ENCODE peak calls at places on chromosomes 3 and 15, in eight cellular contexts. One of them, this sample, is unnamed.

GRCh38 chr15:73367624-73368300 is 996 bp downstream of the HCN4 start:
- DNase-seq in endothelial cell: peak; percentile 29
- DNase-seq in coronary artery: no peak
- DNase-seq in Panc1: no peak
- DNase-seq in tibial nerve: no peak
- DNase-seq in neural crest cell: peak; percentile 5
- DNase-seq in cardiac fibroblast: no peak
- DNase-seq in GM12864: no peak
- DNase-seq in this sample: peak; percentile 41

GRCh38 chr15:35936284-35936683 is 390.3 kb upstream of the DPH6 start:
- DNase-seq in endothelial cell: no peak
- DNase-seq in coronary artery: no peak
- DNase-seq in Panc1: no peak
- DNase-seq in tibial nerve: no peak
- DNase-seq in neural crest cell: no peak
- DNase-seq in cardiac fibroblast: no peak
- DNase-seq in GM12864: no peak
- DNase-seq in this sample: no peak

GRCh38 chr3:26622634-26623408 is at the start of gene LRRC3B:
- DNase-seq in endothelial cell: peak; percentile 61
- DNase-seq in coronary artery: no peak
- DNase-seq in Panc1: no peak
- DNase-seq in tibial nerve: no peak
- DNase-seq in neural crest cell: peak; percentile 48
- DNase-seq in cardiac fibroblast: no peak
- DNase-seq in GM12864: no peak
- DNase-seq in this sample: no peak

GRCh38 chr3:40363681-40364080 is 23.3 kb upstream of the ENTPD3 start:
- DNase-seq in endothelial cell: no peak
- DNase-seq in coronary artery: no peak
- DNase-seq in Panc1: no peak
- DNase-seq in tibial nerve: no peak
- DNase-seq in neural crest cell: no peak
- DNase-seq in cardiac fibroblast: no peak
- DNase-seq in GM12864: no peak
- DNase-seq in this sample: no peak

GRCh38 chr15:99441871-99442267 is 123.9 kb upstream of the MEF2A start:
- DNase-seq in endothelial cell: no peak
- DNase-seq in coronary artery: peak; percentile 67
- DNase-seq in Panc1: no peak
- DNase-seq in tibial nerve: no peak
- DNase-seq in neural crest cell: no peak
- DNase-seq in cardiac fibroblast: no peak
- DNase-seq in GM12864: no peak
- DNase-seq in this sample: peak; percentile 2

GRCh38 chr3:121855555-121855954 is 20.5 kb downstream of the EAF2 start:
- DNase-seq in endothelial cell: no peak
- DNase-seq in coronary artery: no peak
- DNase-seq in Panc1: no peak
- DNase-seq in tibial nerve: no peak
- DNase-seq in neural crest cell: no peak
- DNase-seq in cardiac fibroblast: peak; percentile 12
- DNase-seq in GM12864: no peak
- DNase-seq in this sample: no peak

GRCh38 chr15:73991260-73991659 is 835 bp downstream of the STOML1 start:
- DNase-seq in endothelial cell: no peak
- DNase-seq in coronary artery: no peak
- DNase-seq in Panc1: no peak
- DNase-seq in tibial nerve: peak; percentile 64
- DNase-seq in neural crest cell: no peak
- DNase-seq in cardiac fibroblast: peak; percentile 94
- DNase-seq in GM12864: no peak
- DNase-seq in this sample: no peak

GRCh38 chr3:114338651-114339357 is 45.0 kb downstream of the TIGIT start:
- DNase-seq in endothelial cell: no peak
- DNase-seq in coronary artery: no peak
- DNase-seq in Panc1: no peak
- DNase-seq in tibial nerve: no peak
- DNase-seq in neural crest cell: no peak
- DNase-seq in cardiac fibroblast: no peak
- DNase-seq in GM12864: no peak
- DNase-seq in this sample: no peak

GRCh38 chr3:80682235-80682634 is 914.4 kb upstream of the ROBO1 start:
- DNase-seq in endothelial cell: no peak
- DNase-seq in coronary artery: no peak
- DNase-seq in Panc1: no peak
- DNase-seq in tibial nerve: no peak
- DNase-seq in neural crest cell: no peak
- DNase-seq in cardiac fibroblast: no peak
- DNase-seq in GM12864: no peak
- DNase-seq in this sample: no peak

GRCh38 chr3:53604232-53604631 is 109.8 kb downstream of the CACNA1D start:
- DNase-seq in endothelial cell: no peak
- DNase-seq in coronary artery: peak; percentile 29
- DNase-seq in Panc1: no peak
- DNase-seq in tibial nerve: no peak
- DNase-seq in neural crest cell: no peak
- DNase-seq in cardiac fibroblast: no peak
- DNase-seq in GM12864: no peak
- DNase-seq in this sample: no peak

GRCh38 chr3:150830094-150830681 is 67.2 kb upstream of the SIAH2 start:
- DNase-seq in endothelial cell: no peak
- DNase-seq in coronary artery: no peak
- DNase-seq in Panc1: peak; percentile 17
- DNase-seq in tibial nerve: no peak
- DNase-seq in neural crest cell: no peak
- DNase-seq in cardiac fibroblast: no peak
- DNase-seq in GM12864: no peak
- DNase-seq in this sample: peak; percentile 40
- TF ChIP-seq CTCF in endothelial cell: no peak
- TF ChIP-seq CTCF in coronary artery: no peak
- TF ChIP-seq CTCF in Panc1: peak; percentile 69
- TF ChIP-seq CTCF in tibial nerve: no peak
- TF ChIP-seq CTCF in neural crest cell: peak; percentile 37
- TF ChIP-seq CTCF in cardiac fibroblast: no peak
- TF ChIP-seq CTCF in GM12864: peak; percentile 70
- TF ChIP-seq CTCF in this sample: no peak

DNA sequence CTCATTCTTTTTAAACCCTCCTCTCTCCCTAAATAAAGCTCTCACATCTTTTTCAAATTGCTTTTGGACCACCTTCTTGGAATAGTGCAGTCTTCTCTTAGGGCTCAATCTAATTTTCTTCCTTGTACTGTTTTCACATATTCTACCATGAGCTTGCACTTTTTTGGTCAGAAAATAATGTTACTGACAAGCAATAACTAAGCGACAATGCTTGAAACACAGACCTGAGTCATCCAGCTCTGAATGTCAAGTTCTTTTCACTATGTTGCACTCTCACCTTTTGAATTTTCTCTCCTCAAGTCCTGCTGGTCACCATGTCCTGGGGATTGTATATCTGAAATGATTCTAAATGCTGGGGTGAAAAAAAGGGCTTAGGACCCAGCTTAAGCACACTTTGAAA is 8.9 kb downstream of the TNFAIP8L3 start:
- DNase-seq in endothelial cell: no peak
- DNase-seq in coronary artery: no peak
- DNase-seq in Panc1: no peak
- DNase-seq in tibial nerve: no peak
- DNase-seq in neural crest cell: no peak
- DNase-seq in cardiac fibroblast: peak; percentile 31
- DNase-seq in GM12864: no peak
- DNase-seq in this sample: no peak
- TF ChIP-seq CTCF in endothelial cell: no peak
- TF ChIP-seq CTCF in coronary artery: no peak
- TF ChIP-seq CTCF in Panc1: no peak
- TF ChIP-seq CTCF in tibial nerve: no peak
- TF ChIP-seq CTCF in neural crest cell: no peak
- TF ChIP-seq CTCF in cardiac fibroblast: no peak
- TF ChIP-seq CTCF in GM12864: no peak
- TF ChIP-seq CTCF in this sample: no peak

DNA sequence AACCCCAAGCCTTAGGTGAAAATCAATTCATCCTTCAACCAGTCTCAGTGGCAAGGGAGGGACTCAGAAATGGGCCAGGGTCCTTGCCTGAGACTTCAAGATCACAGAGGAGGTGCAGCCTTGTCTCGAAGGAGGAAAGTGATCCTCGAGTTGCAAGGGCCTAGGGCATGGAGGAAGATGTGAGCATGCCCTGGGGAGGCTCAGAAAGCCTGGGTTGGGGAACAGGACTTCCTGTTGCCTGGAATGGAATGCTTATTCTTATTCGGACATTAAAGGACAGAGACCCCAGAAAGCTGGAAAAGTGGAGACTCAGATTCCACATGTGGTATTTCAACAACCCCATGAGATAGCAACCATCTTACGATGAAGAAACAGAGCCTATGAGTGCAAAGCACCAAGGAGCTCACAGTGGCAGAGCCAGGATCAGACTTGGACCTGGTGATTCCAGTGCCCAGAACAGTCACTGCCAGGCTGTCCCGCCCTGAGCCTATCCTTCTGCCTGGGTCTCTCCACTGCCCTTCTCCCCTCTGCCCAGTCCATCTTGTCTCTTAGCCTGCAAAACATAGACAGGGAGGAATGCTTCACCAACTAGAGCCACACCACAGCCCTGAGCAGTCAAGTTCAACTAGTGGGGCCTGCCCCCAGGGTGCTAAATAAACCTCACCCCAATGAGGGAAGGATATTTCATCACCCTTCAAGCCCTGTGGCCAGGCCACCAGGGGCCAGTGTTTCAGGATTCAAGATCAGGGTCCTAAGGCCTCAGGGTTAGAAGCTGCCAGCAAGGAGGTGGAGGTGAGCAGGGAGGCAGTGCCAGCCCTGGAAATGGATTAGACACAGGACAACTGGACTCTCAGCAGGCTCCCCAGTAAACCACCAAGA is 21.9 kb downstream of the DAPK2 start:
- DNase-seq in endothelial cell: no peak
- DNase-seq in coronary artery: no peak
- DNase-seq in Panc1: no peak
- DNase-seq in tibial nerve: no peak
- DNase-seq in neural crest cell: no peak
- DNase-seq in cardiac fibroblast: peak; percentile 13
- DNase-seq in GM12864: no peak
- DNase-seq in this sample: no peak
- TF ChIP-seq CTCF in endothelial cell: no peak
- TF ChIP-seq CTCF in coronary artery: no peak
- TF ChIP-seq CTCF in Panc1: no peak
- TF ChIP-seq CTCF in tibial nerve: no peak
- TF ChIP-seq CTCF in neural crest cell: no peak
- TF ChIP-seq CTCF in cardiac fibroblast: no peak
- TF ChIP-seq CTCF in GM12864: no peak
- TF ChIP-seq CTCF in this sample: no peak

GRCh38 chr3:97825101-97825500 is 3.3 kb downstream of the CRYBG3 start:
- DNase-seq in endothelial cell: no peak
- DNase-seq in coronary artery: no peak
- DNase-seq in Panc1: no peak
- DNase-seq in tibial nerve: no peak
- DNase-seq in neural crest cell: no peak
- DNase-seq in cardiac fibroblast: peak; percentile 56
- DNase-seq in GM12864: no peak
- DNase-seq in this sample: no peak
- TF ChIP-seq CTCF in endothelial cell: no peak
- TF ChIP-seq CTCF in coronary artery: no peak
- TF ChIP-seq CTCF in Panc1: no peak
- TF ChIP-seq CTCF in tibial nerve: no peak
- TF ChIP-seq CTCF in neural crest cell: no peak
- TF ChIP-seq CTCF in cardiac fibroblast: no peak
- TF ChIP-seq CTCF in GM12864: no peak
- TF ChIP-seq CTCF in this sample: no peak

GRCh38 chr15:90818251-90819210 is 49.9 kb upstream of the FURIN start:
- DNase-seq in endothelial cell: no peak
- DNase-seq in coronary artery: no peak
- DNase-seq in Panc1: no peak
- DNase-seq in tibial nerve: no peak
- DNase-seq in neural crest cell: no peak
- DNase-seq in cardiac fibroblast: no peak
- DNase-seq in GM12864: no peak
- DNase-seq in this sample: peak; percentile 65
- TF ChIP-seq CTCF in endothelial cell: peak; percentile 15
- TF ChIP-seq CTCF in coronary artery: no peak
- TF ChIP-seq CTCF in Panc1: no peak
- TF ChIP-seq CTCF in tibial nerve: no peak
- TF ChIP-seq CTCF in neural crest cell: no peak
- TF ChIP-seq CTCF in cardiac fibroblast: peak; percentile 19
- TF ChIP-seq CTCF in GM12864: peak; percentile 59
- TF ChIP-seq CTCF in this sample: peak; percentile 41

DNA sequence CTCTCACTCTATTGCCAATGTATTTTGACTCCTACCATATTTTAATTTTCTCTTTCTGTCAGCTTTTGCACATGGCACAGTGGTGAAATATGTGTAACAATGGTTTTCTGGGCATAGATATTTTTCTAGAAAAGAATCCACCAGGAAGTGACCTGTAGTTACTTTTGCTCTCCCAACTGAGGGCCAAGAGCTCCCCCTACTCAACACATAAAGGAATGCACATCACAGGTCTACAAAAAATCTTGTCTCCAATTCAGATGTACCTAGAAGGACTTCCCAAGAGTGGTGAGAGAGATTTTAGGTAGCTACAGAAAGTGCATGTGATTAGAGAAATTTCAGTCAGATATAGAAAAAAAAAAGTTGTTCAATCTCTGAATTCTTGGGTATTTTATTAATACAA is 15.6 kb downstream of the CPA3 start:
- DNase-seq in endothelial cell: peak; percentile 6
- DNase-seq in coronary artery: no peak
- DNase-seq in Panc1: no peak
- DNase-seq in tibial nerve: no peak
- DNase-seq in neural crest cell: no peak
- DNase-seq in cardiac fibroblast: no peak
- DNase-seq in GM12864: peak; percentile 5
- DNase-seq in this sample: peak; percentile 8
- TF ChIP-seq CTCF in endothelial cell: no peak
- TF ChIP-seq CTCF in coronary artery: no peak
- TF ChIP-seq CTCF in Panc1: peak; percentile 46
- TF ChIP-seq CTCF in tibial nerve: no peak
- TF ChIP-seq CTCF in neural crest cell: peak; percentile 51
- TF ChIP-seq CTCF in cardiac fibroblast: no peak
- TF ChIP-seq CTCF in GM12864: peak; percentile 32
- TF ChIP-seq CTCF in this sample: no peak

GRCh38 chr3:189192725-189193124 is 21.0 kb downstream of the TPRG1 start:
- DNase-seq in endothelial cell: no peak
- DNase-seq in coronary artery: no peak
- DNase-seq in Panc1: no peak
- DNase-seq in tibial nerve: no peak
- DNase-seq in neural crest cell: no peak
- DNase-seq in cardiac fibroblast: no peak
- DNase-seq in GM12864: no peak
- DNase-seq in this sample: no peak

GRCh38 chr3:189195302-189195701 is 23.5 kb downstream of the TPRG1 start:
- DNase-seq in endothelial cell: no peak
- DNase-seq in coronary artery: no peak
- DNase-seq in Panc1: no peak
- DNase-seq in tibial nerve: no peak
- DNase-seq in neural crest cell: no peak
- DNase-seq in cardiac fibroblast: no peak
- DNase-seq in GM12864: no peak
- DNase-seq in this sample: no peak
- TF ChIP-seq CTCF in endothelial cell: no peak
- TF ChIP-seq CTCF in coronary artery: no peak
- TF ChIP-seq CTCF in Panc1: no peak
- TF ChIP-seq CTCF in tibial nerve: no peak
- TF ChIP-seq CTCF in neural crest cell: no peak
- TF ChIP-seq CTCF in cardiac fibroblast: peak; percentile 11
- TF ChIP-seq CTCF in GM12864: peak; percentile 42
- TF ChIP-seq CTCF in this sample: no peak